ENCODE peak calls at places on chromosomes 2 and 18, in five cellular contexts. D is BJ, F is lower lobe of right lung, V is choroid plexus epithelial cell, M is bronchial epithelial cell. X is an unnamed sample.

GRCh38 chr2:201647431-201647830 is 4.1 kb upstream of the TMEM237 start:
- DNase-seq in D (no peak), M (no peak), V (no peak), F (no peak), X (no peak)

GRCh38 chr2:105879106-105879797 is 134.5 kb downstream of the NCK2 start:
- DNase-seq in F (no peak), D (no peak), M (no peak), V (no peak), X (no peak)

GRCh38 chr2:165348441-165348840 is 109.2 kb downstream of the SCN2A start:
- DNase-seq in D (no peak), F (no peak), M (no peak), V (no peak), X (no peak)

GRCh38 chr2:191740016-191740419 is 62.1 kb downstream of the NABP1 start:
- DNase-seq in D (no peak), V (peak; percentile 29), F (no peak), M (peak; percentile 39), X (peak; percentile 30)

GRCh38 chr2:105100064-105100840 is 62.4 kb downstream of the MRPS9 start:
- DNase-seq in V (no peak), D (no peak), F (no peak), M (peak; percentile 46), X (no peak)

GRCh38 chr2:37764739-37765138 is 93.3 kb upstream of the CDC42EP3 start:
- DNase-seq in M (no peak), V (peak; percentile 50), F (no peak), D (no peak), X (peak; percentile 35)

GRCh38 chr2:20674974-20675679 is 8.2 kb downstream of the GDF7 start:
- DNase-seq in V (peak; percentile 76), F (no peak), M (peak; percentile 58), D (peak; percentile 44), X (peak; percentile 85)

GRCh38 chr2:219128401-219128800 is 32.2 kb downstream of the NHEJ1 start:
- DNase-seq in M (no peak), D (no peak), V (peak; percentile 16), F (no peak), X (no peak)

GRCh38 chr2:105143467-105144127 is 97.9 kb upstream of the GPR45 start:
- DNase-seq in V (no peak), D (no peak), M (peak; percentile 59), F (no peak), X (no peak)

GRCh38 chr2:148577845-148578492 is 66.6 kb upstream of the EPC2 start:
- DNase-seq in D (no peak), F (no peak), M (no peak), V (no peak), X (no peak)

GRCh38 chr2:113876503-113877387 is 13.1 kb upstream of the ACTR3 start:
- DNase-seq in F (peak; percentile 68), D (no peak), V (no peak), M (peak; percentile 92), X (no peak)

GRCh38 chr2:53452400-53452799 is 315.2 kb upstream of the CHAC2 start:
- DNase-seq in D (no peak), M (no peak), V (no peak), F (no peak), X (no peak)

GRCh38 chr18:3513481-3513880 is 63.5 kb downstream of the TGIF1 start:
- DNase-seq in D (no peak), F (no peak), M (no peak), V (no peak), X (no peak)

GRCh38 chr18:3510024-3510423 is 60.1 kb downstream of the TGIF1 start:
- DNase-seq in F (no peak), M (no peak), V (no peak), D (no peak), X (no peak)

GRCh38 chr18:3510896-3511295 is 60.9 kb downstream of the TGIF1 start:
- DNase-seq in V (no peak), M (no peak), F (no peak), D (no peak), X (no peak)

GRCh38 chr18:3514312-3515216 is 64.6 kb downstream of the TGIF1 start:
- DNase-seq in F (no peak), D (no peak), V (no peak), M (no peak), X (no peak)

DNA sequence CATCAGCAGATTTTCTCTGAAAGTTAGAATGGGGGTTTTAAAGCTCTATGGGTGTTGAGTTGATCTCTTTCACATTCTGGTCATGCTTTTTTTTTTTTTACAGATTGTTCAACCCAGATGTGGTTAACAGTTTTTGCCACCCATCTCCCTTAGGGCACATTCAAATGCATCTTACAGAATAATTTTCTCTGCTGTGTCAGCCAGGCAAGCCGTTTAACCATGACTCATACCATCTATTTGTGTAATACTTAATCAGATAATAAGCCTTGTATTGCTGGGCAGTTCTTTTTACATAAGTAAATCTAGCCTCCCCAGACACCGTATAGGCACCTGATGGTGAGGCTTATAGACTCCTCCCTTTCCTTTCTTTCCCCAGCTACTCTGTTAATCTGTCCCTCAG is 62.0 kb downstream of the TGIF1 start:
- DNase-seq in D (peak; percentile 55), V (peak; percentile 77), F (no peak), M (peak; percentile 94), X (peak; percentile 86)
- H3K4me3 ChIP-seq in D (no peak overlapping the region), V (no peak overlapping the region), F (no peak overlapping the region), M (no peak overlapping the region), X (no peak overlapping the region)

GRCh38 chr2:159286709-159287441 is 372 bp upstream of the WDSUB1 start:
- DNase-seq in D (peak; percentile 62), F (peak; percentile 100), M (peak; percentile 85), V (peak; percentile 96), X (peak; percentile 91)

GRCh38 chr2:159287733-159288132 is 1.2 kb upstream of the WDSUB1 start:
- DNase-seq in V (no peak), F (no peak), M (no peak), D (no peak), X (no peak)

GRCh38 chr2:159292157-159292556 is 5.7 kb upstream of the WDSUB1 start:
- DNase-seq in V (no peak), F (no peak), D (no peak), M (no peak), X (no peak)

GRCh38 chr2:159285929-159286708 is at the start of gene WDSUB1:
- DNase-seq in D (peak; percentile 16), F (peak; percentile 87), V (peak; percentile 73), M (peak; percentile 25), X (peak; percentile 63)

DNA sequence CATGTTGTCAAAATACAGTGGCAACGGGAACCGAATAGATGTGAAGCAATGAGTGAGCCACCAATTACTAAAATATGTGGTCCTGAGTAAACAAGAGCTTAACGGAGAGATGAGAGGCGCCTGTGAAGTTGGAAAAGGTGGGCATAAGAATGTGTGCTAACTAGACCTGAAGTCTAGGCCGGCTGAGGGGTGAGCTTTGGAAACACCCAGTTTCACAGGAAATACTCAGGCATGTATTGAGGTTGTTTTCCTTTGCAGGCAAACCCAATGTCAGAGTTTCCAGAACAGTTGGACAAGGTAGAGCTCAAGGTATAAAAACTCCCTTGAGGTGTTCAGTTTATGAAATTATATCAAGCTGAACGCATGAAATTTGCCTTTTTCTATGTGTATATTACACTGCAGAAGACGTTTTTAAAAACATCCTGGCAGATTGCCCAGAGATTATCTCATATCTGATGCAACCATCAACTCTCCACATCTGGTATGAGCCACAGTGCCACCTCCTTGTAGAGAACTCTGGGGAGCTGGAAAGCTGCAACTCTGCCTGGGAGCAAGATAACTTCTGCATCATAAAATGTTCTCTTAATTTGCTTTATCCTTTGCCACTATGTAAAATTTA is 3.9 kb upstream of the WDSUB1 start:
- DNase-seq in D (peak; percentile 56), V (peak; percentile 97), F (no peak), M (peak; percentile 92), X (peak; percentile 94)
- TF ChIP-seq CTCF in D (peak; percentile 26), V (peak; percentile 51), F (no peak), M (peak; percentile 17), X (no peak)

GRCh38 chr18:71107220-71107619 is 818.4 kb downstream of the SOCS6 start:
- DNase-seq in M (no peak), V (no peak), F (no peak), D (no peak), X (no peak)

GRCh38 chr18:71105994-71106546 is 817.2 kb downstream of the SOCS6 start:
- DNase-seq in F (no peak), D (no peak), M (no peak), V (no peak), X (no peak)

GRCh38 chr18:71105078-71105819 is 816.4 kb downstream of the SOCS6 start:
- DNase-seq in D (no peak), M (no peak), F (no peak), V (peak; percentile 50), X (peak; percentile 84)
- H3K4me3 ChIP-seq in D (no peak overlapping the region), M (no peak overlapping the region), F (no peak overlapping the region), V (no peak overlapping the region), X (peak overlapping the region; percentile 12)

DNA sequence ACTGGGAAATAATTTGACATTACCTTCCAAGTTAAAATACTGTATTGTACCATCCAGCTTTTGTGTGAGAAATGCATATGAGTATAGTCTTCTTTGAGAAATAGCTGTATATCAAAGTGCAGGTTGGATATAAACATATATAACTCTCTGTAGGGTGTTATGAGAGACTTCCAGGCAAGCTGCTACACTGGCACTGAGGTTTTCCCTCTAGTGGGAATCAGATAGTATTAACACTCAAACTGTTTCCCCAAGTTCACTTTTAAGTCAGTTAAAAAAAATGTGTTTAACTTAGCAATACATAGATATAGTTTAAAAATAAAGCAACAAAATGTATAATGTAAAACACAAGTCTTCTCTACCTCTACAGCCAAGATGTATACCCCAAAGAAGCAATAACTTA is 368.4 kb upstream of the SLC8A1 start:
- DNase-seq in D (no peak), V (no peak), F (no peak), M (peak; percentile 3), X (peak; percentile 7)
- TF ChIP-seq CTCF in D (peak; percentile 16), V (no peak), F (no peak), M (no peak), X (peak; percentile 15)

DNA sequence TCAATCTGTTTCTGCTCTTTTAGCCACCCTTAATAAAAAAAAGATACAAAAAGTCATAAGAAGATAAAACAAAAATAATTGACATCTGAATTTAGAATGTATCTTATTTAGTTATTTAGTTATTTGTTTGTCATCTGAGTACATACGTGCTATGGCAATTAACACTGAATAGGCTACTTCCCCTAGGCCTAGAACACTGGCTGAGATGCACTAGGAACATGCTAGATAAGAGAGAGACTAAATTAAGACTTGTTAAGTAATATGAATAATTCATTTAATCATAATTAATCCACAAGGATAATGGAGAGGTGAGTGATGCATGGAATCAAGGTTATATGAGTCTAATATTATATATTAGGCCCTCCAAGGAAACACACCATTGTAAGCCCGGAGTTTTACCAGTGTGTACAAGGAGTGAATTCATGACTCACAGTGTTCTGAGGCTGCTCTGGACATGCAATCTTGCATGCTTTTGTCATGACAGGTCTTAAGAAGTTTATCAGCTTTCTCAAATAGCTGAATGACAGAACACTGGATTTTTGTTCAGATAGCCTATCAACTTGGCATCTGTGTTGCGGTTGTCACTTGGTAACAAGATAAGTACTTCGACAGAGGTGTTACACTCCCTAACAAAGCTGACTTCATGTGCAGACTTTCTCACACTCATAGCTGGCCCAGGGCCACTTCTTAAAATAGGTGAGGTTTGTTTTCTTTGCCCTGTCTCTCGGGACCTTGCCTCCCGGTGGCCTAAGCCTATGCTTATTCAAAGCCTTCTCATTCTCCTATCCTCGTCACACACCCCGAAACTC is 5.0 kb upstream of the SERPINB2 start:
- DNase-seq in F (no peak), D (peak; percentile 70), V (peak; percentile 93), M (peak; percentile 100), X (peak; percentile 92)
- H3K4me3 ChIP-seq in F (no peak overlapping the region), D (no peak overlapping the region), V (no peak overlapping the region), M (no peak overlapping the region), X (no peak overlapping the region)

DNA sequence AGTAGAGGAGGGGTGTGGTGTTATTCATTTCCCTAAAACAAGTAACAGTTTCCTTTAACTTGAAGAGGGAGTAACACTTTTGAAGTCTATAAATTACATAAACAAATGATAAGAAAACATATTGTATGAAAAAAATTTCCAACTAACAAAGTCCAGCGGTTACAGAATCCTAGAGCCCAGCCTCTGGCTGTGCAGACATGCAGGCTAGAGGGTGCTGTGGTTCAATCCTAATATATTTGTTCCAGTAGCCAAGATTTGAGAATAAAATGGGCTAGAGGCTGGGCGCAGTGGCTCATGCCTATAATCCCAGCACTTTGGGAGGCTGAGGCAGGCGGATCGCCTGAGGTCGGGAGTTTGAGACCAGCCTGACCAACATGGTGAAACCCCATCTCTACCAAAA is 56.9 kb downstream of the WDR75 start:
- DNase-seq in D (no peak), M (no peak), V (peak; percentile 64), F (no peak), X (no peak)
- TF ChIP-seq CTCF in D (no peak), M (no peak), V (peak; percentile 67), F (peak; percentile 14), X (no peak)

X was measured in fibroblast of mammary gland.